ENCODE peak calls at places on chromosomes 16 and 17, in nine cellular contexts. E, N, X, P, D, U, Q, V and Y are unnamed samples.

GRCh38 chr16:1002399-1003161 is 21.0 kb downstream of the SOX8 start:
- DNase-seq in E (peak), N (peak), X (peak), P (peak), D (peak), U (no peak), Q (no peak), V (no peak), Y (peak)

GRCh38 chr16:79110953-79111352 is 489.6 kb downstream of the MAF start:
- DNase-seq in E (no peak), N (no peak), X (no peak), P (no peak), D (no peak), U (no peak), Q (no peak), V (no peak), Y (no peak)

GRCh38 chr16:1056196-1056595 is 16.4 kb upstream of the SSTR5 start:
- DNase-seq in E (no peak), N (no peak), X (no peak), P (no peak), D (no peak), U (no peak), Q (no peak), V (no peak), Y (no peak)

GRCh38 chr17:42720996-42721583 is 23.8 kb downstream of the EZH1 start:
- DNase-seq in E (peak), N (no peak), X (peak), P (no peak), D (no peak), U (peak), Q (peak), V (peak), Y (peak)

GRCh38 chr16:28260193-28260592 is 32.1 kb upstream of the SBK1 start:
- DNase-seq in E (no peak), N (no peak), X (no peak), P (no peak), D (no peak), U (no peak), Q (no peak), V (no peak), Y (peak)

GRCh38 chr17:30380643-30381419 is 2.1 kb downstream of the CPD start:
- DNase-seq in E (no peak), N (no peak), X (no peak), P (no peak), D (no peak), U (peak), Q (no peak), V (no peak), Y (no peak)

GRCh38 chr16:81730090-81731051 is 48.7 kb upstream of the PLCG2 start:
- DNase-seq in E (peak), N (peak), X (peak), P (peak), D (peak), U (no peak), Q (peak), V (peak), Y (peak)

GRCh38 chr16:85978291-85978775 is 79.4 kb downstream of the IRF8 start:
- DNase-seq in E (no peak), N (no peak), X (no peak), P (no peak), D (no peak), U (peak), Q (no peak), V (no peak), Y (no peak)

GRCh38 chr16:21164521-21165168 is 6.2 kb downstream of the LDAF1 start:
- DNase-seq in E (no peak), N (no peak), X (no peak), P (no peak), D (no peak), U (no peak), Q (no peak), V (no peak), Y (no peak)

GRCh38 chr17:34451313-34451712 is 88.3 kb upstream of the CCL1 start:
- DNase-seq in E (no peak), N (no peak), X (no peak), P (no peak), D (no peak), U (no peak), Q (peak), V (no peak), Y (no peak)

GRCh38 chr16:88284626-88285513 is 97.9 kb upstream of the ZNF469 start:
- DNase-seq in E (no peak), N (no peak), X (no peak), P (no peak), D (no peak), U (no peak), Q (no peak), V (no peak), Y (no peak)